ENCODE peak calls at places on chromosomes 12 and 14, in six cellular contexts. One of them, this sample, is unnamed.
A peak's percentile ranks its signal among the peaks of the same experiment; 100 is the strongest.

GRCh38 chr14:69580009-69580577 is 5.4 kb upstream of the CCDC177 start:
- DNase-seq in GM23338: peak; percentile 88
- DNase-seq in stomach: peak; percentile 30
- DNase-seq in endothelial cell of umbilical vein: peak; percentile 36
- DNase-seq in K562: peak; percentile 73
- DNase-seq in esophagus muscularis mucosa: no peak
- DNase-seq in this sample: peak; percentile 13

GRCh38 chr12:108151505-108152178 is 22.6 kb downstream of the WSCD2 start:
- DNase-seq in stomach: no peak
- DNase-seq in esophagus muscularis mucosa: no peak
- DNase-seq in GM23338: no peak
- DNase-seq in K562: no peak
- DNase-seq in endothelial cell of umbilical vein: no peak
- DNase-seq in this sample: no peak

GRCh38 chr12:6563448-6564050 is 4.5 kb downstream of the NOP2 start:
- DNase-seq in K562: peak; percentile 67
- DNase-seq in stomach: peak; percentile 65
- DNase-seq in GM23338: peak; percentile 87
- DNase-seq in endothelial cell of umbilical vein: peak; percentile 44
- DNase-seq in esophagus muscularis mucosa: no peak
- DNase-seq in this sample: no peak

GRCh38 chr12:80567391-80567790 is 123.4 kb downstream of the PTPRQ start:
- DNase-seq in GM23338: no peak
- DNase-seq in endothelial cell of umbilical vein: no peak
- DNase-seq in esophagus muscularis mucosa: no peak
- DNase-seq in stomach: no peak
- DNase-seq in K562: no peak
- DNase-seq in this sample: no peak

GRCh38 chr12:81992461-81992860 is 233.3 kb upstream of the PPFIA2 start:
- DNase-seq in GM23338: peak; percentile 56
- DNase-seq in K562: no peak
- DNase-seq in esophagus muscularis mucosa: no peak
- DNase-seq in endothelial cell of umbilical vein: peak; percentile 1
- DNase-seq in stomach: peak; percentile 34
- DNase-seq in this sample: no peak

GRCh38 chr12:116881325-116881866 is at the start of gene HRK:
- DNase-seq in esophagus muscularis mucosa: no peak
- DNase-seq in endothelial cell of umbilical vein: no peak
- DNase-seq in GM23338: peak; percentile 74
- DNase-seq in K562: no peak
- DNase-seq in stomach: no peak
- DNase-seq in this sample: no peak

GRCh38 chr14:104373855-104374717 is 205.5 kb upstream of the C14orf180 start:
- DNase-seq in GM23338: no peak
- DNase-seq in esophagus muscularis mucosa: no peak
- DNase-seq in K562: no peak
- DNase-seq in stomach: no peak
- DNase-seq in endothelial cell of umbilical vein: no peak
- DNase-seq in this sample: no peak

GRCh38 chr12:105676694-105677093 is 346.2 kb downstream of the C12orf75 start:
- DNase-seq in GM23338: no peak
- DNase-seq in stomach: peak; percentile 31
- DNase-seq in endothelial cell of umbilical vein: peak; percentile 46
- DNase-seq in esophagus muscularis mucosa: no peak
- DNase-seq in K562: no peak
- DNase-seq in this sample: no peak

GRCh38 chr12:108616941-108617858 is 16.5 kb downstream of the SELPLG start:
- DNase-seq in esophagus muscularis mucosa: no peak
- DNase-seq in K562: no peak
- DNase-seq in GM23338: no peak
- DNase-seq in stomach: no peak
- DNase-seq in endothelial cell of umbilical vein: no peak
- DNase-seq in this sample: no peak

GRCh38 chr14:98297567-98297966 is 974.4 kb downstream of the BCL11B start:
- DNase-seq in esophagus muscularis mucosa: peak; percentile 17
- DNase-seq in GM23338: no peak
- DNase-seq in endothelial cell of umbilical vein: no peak
- DNase-seq in K562: no peak
- DNase-seq in stomach: no peak
- DNase-seq in this sample: no peak

GRCh38 chr12:29234965-29235364 is 85.9 kb downstream of the FAR2 start:
- DNase-seq in GM23338: no peak
- DNase-seq in K562: no peak
- DNase-seq in endothelial cell of umbilical vein: peak; percentile 97
- DNase-seq in esophagus muscularis mucosa: no peak
- DNase-seq in stomach: no peak
- DNase-seq in this sample: no peak

GRCh38 chr12:113092478-113093408 is 36.2 kb downstream of the DTX1 start:
- DNase-seq in K562: peak; percentile 77
- DNase-seq in GM23338: peak; percentile 95
- DNase-seq in stomach: peak; percentile 68
- DNase-seq in endothelial cell of umbilical vein: no peak
- DNase-seq in esophagus muscularis mucosa: no peak
- DNase-seq in this sample: no peak

GRCh38 chr12:100845095-100845494 is 50.5 kb downstream of the ANO4 start:
- DNase-seq in K562: no peak
- DNase-seq in endothelial cell of umbilical vein: peak; percentile 47
- DNase-seq in esophagus muscularis mucosa: no peak
- DNase-seq in stomach: no peak
- DNase-seq in GM23338: no peak
- DNase-seq in this sample: no peak

GRCh38 chr14:79279645-79280399 is 931.5 kb downstream of the DIO2 start:
- DNase-seq in endothelial cell of umbilical vein: no peak
- DNase-seq in esophagus muscularis mucosa: no peak
- DNase-seq in K562: no peak
- DNase-seq in GM23338: peak; percentile 27
- DNase-seq in stomach: peak; percentile 25
- DNase-seq in this sample: no peak

GRCh38 chr12:102879144-102879763 is 37.8 kb downstream of the PAH start:
- DNase-seq in K562: peak; percentile 47
- DNase-seq in GM23338: peak; percentile 90
- DNase-seq in esophagus muscularis mucosa: no peak
- DNase-seq in stomach: no peak
- DNase-seq in endothelial cell of umbilical vein: no peak
- DNase-seq in this sample: peak; percentile 15

GRCh38 chr12:79988368-79988767 is 53.5 kb upstream of the PPP1R12A start:
- DNase-seq in esophagus muscularis mucosa: no peak
- DNase-seq in endothelial cell of umbilical vein: no peak
- DNase-seq in stomach: no peak
- DNase-seq in GM23338: no peak
- DNase-seq in K562: no peak
- DNase-seq in this sample: no peak

GRCh38 chr14:74988131-74988530 is 14.6 kb upstream of the EIF2B2 start:
- DNase-seq in GM23338: no peak
- DNase-seq in K562: no peak
- DNase-seq in stomach: no peak
- DNase-seq in esophagus muscularis mucosa: no peak
- DNase-seq in endothelial cell of umbilical vein: peak; percentile 97
- DNase-seq in this sample: no peak

GRCh38 chr12:127178039-127178438 is 1088.9 kb upstream of the TMEM132C start:
- DNase-seq in endothelial cell of umbilical vein: no peak
- DNase-seq in esophagus muscularis mucosa: no peak
- DNase-seq in stomach: no peak
- DNase-seq in GM23338: no peak
- DNase-seq in K562: no peak
- DNase-seq in this sample: no peak

GRCh38 chr12:46549527-46550265 is 177.1 kb upstream of the SLC38A2 start:
- DNase-seq in esophagus muscularis mucosa: no peak
- DNase-seq in GM23338: no peak
- DNase-seq in endothelial cell of umbilical vein: peak; percentile 61
- DNase-seq in stomach: no peak
- DNase-seq in K562: peak; percentile 73
- DNase-seq in this sample: no peak

GRCh38 chr12:9793774-9794395 is 33.2 kb upstream of the CD69 start:
- DNase-seq in esophagus muscularis mucosa: no peak
- DNase-seq in GM23338: no peak
- DNase-seq in endothelial cell of umbilical vein: peak; percentile 22
- DNase-seq in K562: peak; percentile 18
- DNase-seq in stomach: no peak
- DNase-seq in this sample: no peak

GRCh38 chr14:99158150-99158549 is 113.8 kb downstream of the BCL11B start:
- DNase-seq in stomach: no peak
- DNase-seq in K562: no peak
- DNase-seq in GM23338: no peak
- DNase-seq in esophagus muscularis mucosa: no peak
- DNase-seq in endothelial cell of umbilical vein: no peak
- DNase-seq in this sample: no peak

GRCh38 chr14:20686386-20687143 is 2.0 kb upstream of the ANG start:
- DNase-seq in esophagus muscularis mucosa: no peak
- DNase-seq in GM23338: no peak
- DNase-seq in stomach: peak; percentile 61
- DNase-seq in endothelial cell of umbilical vein: no peak
- DNase-seq in K562: no peak
- DNase-seq in this sample: no peak

GRCh38 chr14:20682435-20683124 is 1.8 kb upstream of the RNASE4 start:
- DNase-seq in GM23338: peak; percentile 83
- DNase-seq in endothelial cell of umbilical vein: peak; percentile 95
- DNase-seq in K562: peak; percentile 83
- DNase-seq in esophagus muscularis mucosa: peak; percentile 95
- DNase-seq in stomach: peak; percentile 84
- DNase-seq in this sample: peak; percentile 84

GRCh38 chr14:20683125-20683895 is 1.1 kb upstream of the RNASE4 start:
- DNase-seq in esophagus muscularis mucosa: peak; percentile 94
- DNase-seq in endothelial cell of umbilical vein: peak; percentile 86
- DNase-seq in stomach: peak; percentile 69
- DNase-seq in GM23338: peak; percentile 89
- DNase-seq in K562: peak; percentile 90
- DNase-seq in this sample: peak; percentile 96

GRCh38 chr14:20683896-20684661 is at the start of gene RNASE4:
- DNase-seq in GM23338: peak; percentile 87
- DNase-seq in K562: peak; percentile 81
- DNase-seq in esophagus muscularis mucosa: peak; percentile 96
- DNase-seq in endothelial cell of umbilical vein: peak; percentile 88
- DNase-seq in stomach: peak; percentile 92
- DNase-seq in this sample: peak; percentile 88

GRCh38 chr14:20684662-20685456 is 499 bp downstream of the RNASE4 start:
- DNase-seq in K562: peak; percentile 19
- DNase-seq in endothelial cell of umbilical vein: no peak
- DNase-seq in stomach: peak; percentile 46
- DNase-seq in GM23338: peak; percentile 66
- DNase-seq in esophagus muscularis mucosa: no peak
- DNase-seq in this sample: no peak
- TF ChIP-seq POLR2AphosphoS5 in K562: no peak
- TF ChIP-seq POLR2AphosphoS5 in endothelial cell of umbilical vein: no peak
- TF ChIP-seq POLR2AphosphoS5 in stomach: peak; percentile 21
- TF ChIP-seq POLR2AphosphoS5 in GM23338: no peak
- TF ChIP-seq POLR2AphosphoS5 in esophagus muscularis mucosa: peak; percentile 19
- TF ChIP-seq POLR2AphosphoS5 in this sample: no peak

GRCh38 chr12:15234011-15234410 is 12.8 kb upstream of the RERG start:
- DNase-seq in endothelial cell of umbilical vein: no peak
- DNase-seq in esophagus muscularis mucosa: no peak
- DNase-seq in K562: no peak
- DNase-seq in GM23338: no peak
- DNase-seq in stomach: no peak
- DNase-seq in this sample: no peak

GRCh38 chr12:15231493-15231892 is 10.3 kb upstream of the RERG start:
- DNase-seq in endothelial cell of umbilical vein: no peak
- DNase-seq in GM23338: no peak
- DNase-seq in esophagus muscularis mucosa: no peak
- DNase-seq in K562: no peak
- DNase-seq in stomach: no peak
- DNase-seq in this sample: no peak

GRCh38 chr12:15230751-15231150 is 9.5 kb upstream of the RERG start:
- DNase-seq in esophagus muscularis mucosa: no peak
- DNase-seq in K562: no peak
- DNase-seq in stomach: no peak
- DNase-seq in GM23338: no peak
- DNase-seq in endothelial cell of umbilical vein: no peak
- DNase-seq in this sample: no peak

GRCh38 chr12:15232959-15233358 is 11.7 kb upstream of the RERG start:
- DNase-seq in K562: no peak
- DNase-seq in esophagus muscularis mucosa: no peak
- DNase-seq in GM23338: no peak
- DNase-seq in endothelial cell of umbilical vein: no peak
- DNase-seq in stomach: no peak
- DNase-seq in this sample: no peak

GRCh38 chr12:15234508-15234907 is 13.3 kb upstream of the RERG start:
- DNase-seq in K562: no peak
- DNase-seq in GM23338: no peak
- DNase-seq in esophagus muscularis mucosa: no peak
- DNase-seq in stomach: no peak
- DNase-seq in endothelial cell of umbilical vein: no peak
- DNase-seq in this sample: no peak
- H3K27me3 ChIP-seq in K562: no peaks in the 10 kb centered on the region
- H3K27me3 ChIP-seq in GM23338: no peaks in the 10 kb centered on the region
- H3K27me3 ChIP-seq in esophagus muscularis mucosa: no peaks in the 10 kb centered on the region
- H3K27me3 ChIP-seq in stomach: no peaks in the 10 kb centered on the region
- H3K27me3 ChIP-seq in endothelial cell of umbilical vein: peaks cover 5% of the 10 kb centered on the region
- H3K27me3 ChIP-seq in this sample: no peaks in the 10 kb centered on the region

GRCh38 chr14:90850487-90850886 is 34.3 kb upstream of the TTC7B start:
- DNase-seq in esophagus muscularis mucosa: no peak
- DNase-seq in GM23338: peak; percentile 82
- DNase-seq in endothelial cell of umbilical vein: peak; percentile 82
- DNase-seq in K562: no peak
- DNase-seq in stomach: no peak
- DNase-seq in this sample: peak; percentile 43
- H3K4me1 ChIP-seq in esophagus muscularis mucosa: peaks cover 10% of the 10 kb centered on the region
- H3K4me1 ChIP-seq in GM23338: no peaks in the 10 kb centered on the region
- H3K4me1 ChIP-seq in endothelial cell of umbilical vein: peaks cover 20% of the 10 kb centered on the region
- H3K4me1 ChIP-seq in K562: peaks cover 9% of the 10 kb centered on the region
- H3K4me1 ChIP-seq in stomach: no peaks in the 10 kb centered on the region
- H3K4me1 ChIP-seq in this sample: no peaks in the 10 kb centered on the region

GRCh38 chr12:54562720-54563356 is 13.4 kb downstream of the PDE1B start:
- DNase-seq in K562: no peak
- DNase-seq in endothelial cell of umbilical vein: no peak
- DNase-seq in esophagus muscularis mucosa: no peak
- DNase-seq in stomach: no peak
- DNase-seq in GM23338: no peak
- DNase-seq in this sample: no peak

GRCh38 chr12:54561164-54561563 is 11.8 kb downstream of the PDE1B start:
- DNase-seq in endothelial cell of umbilical vein: no peak
- DNase-seq in GM23338: no peak
- DNase-seq in stomach: no peak
- DNase-seq in K562: no peak
- DNase-seq in esophagus muscularis mucosa: no peak
- DNase-seq in this sample: no peak

GRCh38 chr12:54558311-54558710 is 8.9 kb downstream of the PDE1B start:
- DNase-seq in esophagus muscularis mucosa: no peak
- DNase-seq in stomach: no peak
- DNase-seq in K562: no peak
- DNase-seq in endothelial cell of umbilical vein: no peak
- DNase-seq in GM23338: no peak
- DNase-seq in this sample: no peak

GRCh38 chr12:54558759-54559158 is 9.4 kb downstream of the PDE1B start:
- DNase-seq in stomach: no peak
- DNase-seq in esophagus muscularis mucosa: no peak
- DNase-seq in K562: no peak
- DNase-seq in endothelial cell of umbilical vein: no peak
- DNase-seq in GM23338: no peak
- DNase-seq in this sample: no peak

DNA sequence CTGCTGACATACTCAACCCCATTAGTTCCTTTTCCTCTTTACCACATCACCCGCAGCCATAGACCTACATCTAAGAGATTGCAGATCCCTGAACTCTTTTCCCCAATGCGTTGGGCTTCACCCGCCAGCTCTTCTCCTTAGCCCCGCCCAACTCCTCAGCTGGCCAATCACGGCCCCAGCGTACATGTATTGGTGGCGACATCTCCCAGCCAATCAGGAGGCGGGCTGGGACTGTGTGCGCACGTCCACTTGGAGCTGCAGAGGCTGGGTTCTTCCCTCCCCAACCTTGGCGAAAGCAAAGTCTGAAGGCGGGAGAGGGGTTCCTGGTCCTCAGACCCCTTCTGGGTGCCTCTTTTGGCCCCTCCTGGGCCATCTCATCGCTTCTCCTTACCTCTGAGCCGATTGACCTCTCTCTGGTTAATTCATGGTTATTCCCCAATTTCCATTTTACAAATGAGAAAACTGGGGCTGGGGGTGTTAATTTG is 11.0 kb downstream of the PDE1B start:
- DNase-seq in endothelial cell of umbilical vein: peak; percentile 67
- DNase-seq in stomach: peak; percentile 87
- DNase-seq in esophagus muscularis mucosa: peak; percentile 97
- DNase-seq in GM23338: peak; percentile 97
- DNase-seq in K562: peak; percentile 92
- DNase-seq in this sample: no peak
- TF ChIP-seq POLR2AphosphoS5 in endothelial cell of umbilical vein: no peak
- TF ChIP-seq POLR2AphosphoS5 in stomach: peak; percentile 79
- TF ChIP-seq POLR2AphosphoS5 in esophagus muscularis mucosa: peak; percentile 71
- TF ChIP-seq POLR2AphosphoS5 in GM23338: peak; percentile 54
- TF ChIP-seq POLR2AphosphoS5 in K562: no peak
- TF ChIP-seq POLR2AphosphoS5 in this sample: no peak